ENCODE peak calls at places on chromosomes 2 and 18, in six cellular contexts. X, U, K, Y, Z and O are unnamed samples.
A peak's percentile ranks its signal among the peaks of the same experiment; 100 is the strongest.

GRCh38 chr2:159525012-159525411 is 91.3 kb downstream of the BAZ2B start:
- DNase-seq in Z (no peak), Y (no peak), X (no peak), U (no peak), K (no peak), O (no peak)

GRCh38 chr2:151973901-151974199 is 125.0 kb downstream of the CACNB4 start:
- DNase-seq in X (peak; percentile 35), K (peak; percentile 50), Z (peak; percentile 5), Y (peak; percentile 62), U (peak; percentile 29), O (peak; percentile 70)

GRCh38 chr18:65750421-65751144 is at the start of gene CDH7:
- DNase-seq in U (no peak), Z (peak; percentile 11), X (peak; percentile 46), Y (peak; percentile 46), K (no peak), O (no peak)

GRCh38 chr2:157170299-157170698 is 87.2 kb upstream of the GALNT5 start:
- DNase-seq in Z (peak; percentile 78), U (peak; percentile 65), K (no peak), Y (no peak), X (no peak), O (no peak)

GRCh38 chr2:151756820-151757219 is 22.5 kb upstream of the NEB start:
- DNase-seq in Z (no peak), K (no peak), Y (no peak), X (no peak), U (no peak), O (no peak)

GRCh38 chr2:175871331-175871730 is 130.7 kb downstream of the LNPK start:
- DNase-seq in Y (no peak), Z (no peak), X (no peak), K (peak; percentile 33), U (peak; percentile 6), O (no peak)

GRCh38 chr2:216683846-216684245 is 11.5 kb downstream of the IGFBP5 start:
- DNase-seq in U (peak; percentile 94), Y (no peak), X (no peak), Z (peak; percentile 97), K (peak; percentile 94), O (no peak)

GRCh38 chr2:33975498-33975897 is 376.4 kb upstream of the FAM98A start:
- DNase-seq in Z (no peak), U (no peak), X (no peak), K (no peak), Y (no peak), O (no peak)

GRCh38 chr2:62586981-62587380 is 81.0 kb upstream of the TMEM17 start:
- DNase-seq in X (no peak), U (peak; percentile 87), Z (peak; percentile 46), Y (no peak), K (no peak), O (no peak)

GRCh38 chr2:98507940-98508689 is 63.5 kb downstream of the INPP4A start:
- DNase-seq in K (peak; percentile 24), X (no peak), Y (no peak), U (no peak), Z (no peak), O (no peak)

GRCh38 chr2:119234021-119235019 is 10.7 kb downstream of the STEAP3 start:
- DNase-seq in K (peak; percentile 43), X (peak; percentile 65), Z (peak; percentile 30), Y (peak; percentile 73), U (peak; percentile 27), O (peak; percentile 77)

GRCh38 chr2:180873219-180873618 is 107.2 kb upstream of the UBE2E3 start:
- DNase-seq in K (peak; percentile 1), U (no peak), Z (no peak), Y (no peak), X (no peak), O (no peak)

GRCh38 chr2:160752475-160753330 is 259.1 kb upstream of the RBMS1 start:
- DNase-seq in X (no peak), Y (no peak), Z (no peak), K (peak; percentile 75), U (peak; percentile 64), O (peak; percentile 76)

GRCh38 chr2:197889041-197889440 is 84.6 kb downstream of the PLCL1 start:
- DNase-seq in Z (peak; percentile 57), Y (no peak), K (peak; percentile 70), X (no peak), U (peak; percentile 64), O (peak; percentile 95)

GRCh38 chr2:233477548-233478433 is 88.8 kb downstream of the USP40 start:
- DNase-seq in K (no peak), U (no peak), X (no peak), Z (no peak), Y (no peak), O (no peak)

GRCh38 chr2:179818546-179818945 is 42.9 kb downstream of the ZNF385B start:
- DNase-seq in Z (no peak), X (no peak), U (no peak), K (no peak), Y (no peak), O (no peak)

GRCh38 chr18:7104649-7105048 is 12.9 kb downstream of the LAMA1 start:
- DNase-seq in Y (no peak), K (no peak), U (no peak), Z (no peak), X (no peak), O (no peak)

GRCh38 chr2:62687644-62688043 is 17.9 kb upstream of the EHBP1 start:
- DNase-seq in Z (peak; percentile 33), Y (no peak), U (no peak), K (peak; percentile 72), X (no peak), O (peak; percentile 26)

GRCh38 chr2:180370476-180371205 is 363.5 kb upstream of the CWC22 start:
- DNase-seq in Z (no peak), K (no peak), Y (no peak), X (no peak), U (no peak), O (no peak)

GRCh38 chr2:72006188-72006736 is 141.4 kb downstream of the CYP26B1 start:
- DNase-seq in K (no peak), Z (no peak), Y (no peak), X (no peak), U (no peak), O (no peak)

GRCh38 chr2:72131916-72132841 is 15.5 kb downstream of the CYP26B1 start:
- DNase-seq in K (no peak), X (no peak), Y (peak; percentile 24), Z (no peak), U (no peak), O (no peak)

GRCh38 chr18:9136315-9137141 is at the start of gene ANKRD12:
- DNase-seq in Z (peak; percentile 98), Y (peak; percentile 96), X (peak; percentile 97), U (peak; percentile 96), K (peak; percentile 97), O (peak; percentile 98)
- H3K23ac ChIP-seq in Z (no peak within 1 kb of the TSS), Y (peak within 1 kb of the TSS; percentile 85), X (peak within 1 kb of the TSS; percentile 98), U (peak within 1 kb of the TSS; percentile 94), K (no peak within 1 kb of the TSS), O (peak within 1 kb of the TSS; percentile 51)

GRCh38 chr2:172345951-172346555 is 81.3 kb upstream of the ITGA6 start:
- DNase-seq in U (peak; percentile 34), Y (no peak), K (no peak), Z (no peak), X (no peak), O (no peak)

GRCh38 chr2:172348555-172349288 is 78.7 kb upstream of the ITGA6 start:
- DNase-seq in Y (no peak), X (no peak), U (no peak), K (no peak), Z (no peak), O (no peak)

GRCh38 chr2:172351586-172351985 is 75.8 kb upstream of the ITGA6 start:
- DNase-seq in Y (no peak), Z (no peak), U (no peak), X (no peak), K (no peak), O (no peak)

GRCh38 chr2:172354347-172354746 is 73.0 kb upstream of the ITGA6 start:
- DNase-seq in Y (no peak), K (no peak), Z (no peak), X (no peak), U (no peak), O (no peak)

GRCh38 chr2:172350844-172351480 is 76.4 kb upstream of the ITGA6 start:
- DNase-seq in Y (no peak), Z (no peak), K (no peak), X (no peak), U (no peak), O (no peak)
- H3K4me1 ChIP-seq in Y (no peaks in the 10 kb centered on the region), Z (no peaks in the 10 kb centered on the region), K (no peaks in the 10 kb centered on the region), X (no peaks in the 10 kb centered on the region), U (no peaks in the 10 kb centered on the region), O (no peaks in the 10 kb centered on the region)

GRCh38 chr2:322326-322725 is 34.4 kb upstream of the ALKAL2 start:
- DNase-seq in Z (no peak), Y (no peak), X (no peak), K (no peak), U (no peak), O (no peak)
- H3K18ac ChIP-seq in Z (no peak overlapping the region), Y (no peak overlapping the region), X (no peak overlapping the region), K (no peak overlapping the region), U (no peak overlapping the region), O (no peak overlapping the region)

DNA sequence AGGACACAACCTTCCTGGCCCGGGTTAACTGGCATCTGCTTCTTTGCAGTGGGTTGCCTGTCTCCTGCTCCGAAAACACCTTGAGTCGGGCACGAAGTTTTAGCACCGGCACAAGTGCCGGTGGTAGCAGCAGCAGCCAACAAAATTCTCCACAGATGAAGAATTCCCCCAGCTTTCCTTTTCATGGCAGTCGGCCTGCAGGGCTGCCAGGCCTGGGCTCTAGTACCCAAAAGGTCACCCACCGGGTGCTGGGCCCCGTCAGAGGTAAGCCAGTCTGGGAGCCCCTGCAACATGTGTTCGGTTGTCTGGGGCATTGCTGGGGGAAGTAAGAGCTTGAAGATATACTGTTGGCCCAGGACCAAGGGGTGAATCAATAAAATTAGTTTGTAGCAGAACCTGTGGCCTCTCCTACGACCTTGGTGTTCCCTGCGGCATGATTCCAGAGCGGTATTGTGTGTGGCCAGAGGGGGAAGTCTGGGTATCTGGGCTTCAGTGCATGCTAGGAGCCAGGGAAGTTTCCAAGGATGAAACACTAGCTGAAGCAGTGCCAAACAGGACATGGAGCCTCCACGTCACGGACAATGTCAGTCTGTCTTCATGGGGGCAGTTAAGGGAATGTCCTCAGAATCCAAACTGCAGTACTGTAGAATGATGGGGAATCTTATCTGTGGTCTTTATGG is 7.8 kb downstream of the AGBL5 start:
- DNase-seq in Z (no peak), X (no peak), Y (no peak), U (no peak), K (no peak), O (no peak)
- H3K23ac ChIP-seq in Z (no peak overlapping the region), X (no peak overlapping the region), Y (no peak overlapping the region), U (no peak overlapping the region), K (no peak overlapping the region), O (no peak overlapping the region)

GRCh38 chr2:32474391-32474790 is 117.6 kb downstream of the BIRC6 start:
- DNase-seq in Y (no peak), U (peak; percentile 25), Z (no peak), X (no peak), K (no peak), O (no peak)
- H3K4me1 ChIP-seq in Y (no peaks in the 10 kb centered on the region), U (peaks cover 7% of the 10 kb centered on the region), Z (peaks cover 1% of the 10 kb centered on the region), X (no peaks in the 10 kb centered on the region), K (no peaks in the 10 kb centered on the region), O (no peaks in the 10 kb centered on the region)